ENCODE peak calls at places on chromosomes 12 and 14, in five cellular contexts. N, F, I, X and G are unnamed samples.

GRCh38 chr14:95515080-95515489 is 1.4 kb downstream of the SYNE3 start:
- DNase-seq in F (no peak), I (no peak), N (no peak), X (peak; percentile 67), G (no peak)

GRCh38 chr12:12716845-12717585 is at the start of gene CDKN1B:
- DNase-seq in I (peak; percentile 76), F (peak; percentile 76), X (peak; percentile 93), N (peak; percentile 82), G (peak; percentile 78)

GRCh38 chr12:9340422-9341259 is 132.4 kb upstream of the PZP start:
- DNase-seq in N (no peak), I (no peak), X (no peak), F (no peak), G (no peak)

GRCh38 chr12:109741970-109742372 is 28.3 kb downstream of the FAM222A start:
- DNase-seq in N (peak; percentile 2), I (no peak), X (no peak), F (no peak), G (no peak)

GRCh38 chr12:12582895-12583303 is 20.2 kb upstream of the DUSP16 start:
- DNase-seq in X (no peak), I (no peak), N (no peak), F (no peak), G (no peak)

GRCh38 chr12:74539765-74540526 is 2.3 kb downstream of the ATXN7L3B start:
- DNase-seq in X (no peak), N (no peak), F (no peak), I (no peak), G (no peak)

GRCh38 chr12:43208221-43208620 is 343.8 kb downstream of the ADAMTS20 start:
- DNase-seq in X (no peak), N (no peak), I (no peak), F (no peak), G (no peak)

GRCh38 chr14:72828604-72829003 is 65.3 kb downstream of the DPF3 start:
- DNase-seq in I (no peak), F (no peak), N (no peak), X (no peak), G (no peak)

GRCh38 chr14:31021576-31021949 is 3.9 kb upstream of the AP4S1 start:
- DNase-seq in F (no peak), I (no peak), N (no peak), X (no peak), G (no peak)

GRCh38 chr12:46661161-46661845 is 164.5 kb downstream of the SLC38A4 start:
- DNase-seq in I (peak; percentile 78), X (no peak), N (no peak), F (no peak), G (no peak)

GRCh38 chr14:104280085-104280901 is 141.9 kb downstream of the KIF26A start:
- DNase-seq in I (no peak), N (no peak), X (peak; percentile 11), F (no peak), G (no peak)

GRCh38 chr14:34713681-34714319 is 593 bp downstream of the CFL2 start:
- DNase-seq in X (peak; percentile 22), F (no peak), I (peak; percentile 71), N (no peak), G (no peak)

GRCh38 chr12:110581951-110582285 is 1.2 kb downstream of the PPTC7 start:
- DNase-seq in X (no peak), N (no peak), F (no peak), I (no peak), G (no peak)

GRCh38 chr12:107843351-107844311 is 69.1 kb downstream of the ASCL4 start:
- DNase-seq in F (no peak), I (no peak), X (no peak), N (no peak), G (no peak)

GRCh38 chr14:102985665-102986064 is 63.2 kb downstream of the AMN start:
- DNase-seq in F (no peak), X (no peak), I (no peak), N (no peak), G (no peak)

GRCh38 chr12:56220611-56221232 is 1.0 kb downstream of the RNF41 start:
- DNase-seq in X (no peak), I (no peak), F (no peak), N (no peak), G (no peak)

GRCh38 chr12:114636723-114637480 is 47.1 kb downstream of the TBX3 start:
- DNase-seq in F (no peak), I (no peak), N (no peak), X (no peak), G (no peak)

GRCh38 chr14:55697358-55697985 is 117.5 kb downstream of the KTN1 start:
- DNase-seq in F (no peak), I (no peak), X (no peak), N (no peak), G (no peak)

GRCh38 chr14:92507174-92507768 is 6.3 kb upstream of the RIN3 start:
- DNase-seq in N (no peak), I (no peak), X (no peak), F (no peak), G (no peak)

GRCh38 chr14:24401810-24402702 is 3.3 kb downstream of the NYNRIN start:
- DNase-seq in N (no peak), X (no peak), I (no peak), F (no peak), G (no peak)

GRCh38 chr12:67220065-67220464 is 49.1 kb upstream of the CAND1 start:
- DNase-seq in I (no peak), N (no peak), F (no peak), X (peak; percentile 16), G (no peak)